ENCODE peak calls at places on chromosomes 12 and 14, in ten cellular contexts. G, D, W, X, B, Q, C, R, A and Z are unnamed samples.
A peak's percentile ranks its signal among the peaks of the same experiment; 100 is the strongest.

GRCh38 chr12:101969-102878 is 35.7 kb downstream of the IQSEC3 start:
- DNase-seq in G (no peak), D (peak; percentile 3), W (peak; percentile 15), X (no peak), B (no peak), Q (no peak), C (no peak), R (peak; percentile 64), A (no peak), Z (no peak)

GRCh38 chr12:120668091-120668796 is 18.7 kb upstream of the MLEC start:
- DNase-seq in G (no peak), D (no peak), W (no peak), X (no peak), B (no peak), Q (no peak), C (no peak), R (no peak), A (no peak), Z (no peak)

GRCh38 chr14:99891900-99892299 is 98.7 kb downstream of the EML1 start:
- DNase-seq in G (no peak), D (no peak), W (no peak), X (no peak), B (no peak), Q (no peak), C (no peak), R (no peak), A (no peak), Z (no peak)

GRCh38 chr14:80269338-80269935 is 58.1 kb upstream of the DIO2 start:
- DNase-seq in G (peak; percentile 16), D (peak; percentile 67), W (no peak), X (no peak), B (no peak), Q (no peak), C (no peak), R (no peak), A (no peak), Z (no peak)

GRCh38 chr12:67592228-67593011 is 56.1 kb upstream of the DYRK2 start:
- DNase-seq in G (peak; percentile 37), D (peak; percentile 61), W (no peak), X (no peak), B (no peak), Q (peak; percentile 53), C (peak; percentile 29), R (no peak), A (peak; percentile 37), Z (peak; percentile 15)

GRCh38 chr12:70739741-70740140 is 102.5 kb upstream of the PTPRB start:
- DNase-seq in G (no peak), D (no peak), W (no peak), X (no peak), B (no peak), Q (no peak), C (no peak), R (no peak), A (no peak), Z (no peak)

GRCh38 chr14:35779368-35779767 is 29.7 kb downstream of the RALGAPA1 start:
- DNase-seq in G (no peak), D (no peak), W (no peak), X (no peak), B (no peak), Q (no peak), C (no peak), R (no peak), A (no peak), Z (no peak)

GRCh38 chr14:37142835-37143499 is 29.4 kb downstream of the SLC25A21 start:
- DNase-seq in G (no peak), D (peak; percentile 72), W (no peak), X (no peak), B (no peak), Q (no peak), C (no peak), R (no peak), A (no peak), Z (peak; percentile 10)

GRCh38 chr14:95891742-95892141 is 15.1 kb downstream of the TUNAR start:
- DNase-seq in G (peak; percentile 24), D (peak; percentile 39), W (no peak), X (no peak), B (no peak), Q (no peak), C (no peak), R (no peak), A (no peak), Z (no peak)

GRCh38 chr12:129911437-129912049 is 7.7 kb upstream of the TMEM132D start:
- DNase-seq in G (no peak), D (peak; percentile 27), W (peak; percentile 18), X (no peak), B (no peak), Q (peak; percentile 85), C (peak; percentile 75), R (peak; percentile 65), A (no peak), Z (peak; percentile 39)

GRCh38 chr12:13197526-13198141 is 1.1 kb downstream of the EMP1 start:
- DNase-seq in G (no peak), D (peak; percentile 68), W (no peak), X (no peak), B (peak; percentile 85), Q (no peak), C (no peak), R (no peak), A (no peak), Z (no peak)

GRCh38 chr12:106985479-106985878 is 1.5 kb downstream of the MTERF2 start:
- DNase-seq in G (no peak), D (no peak), W (no peak), X (no peak), B (no peak), Q (no peak), C (no peak), R (no peak), A (no peak), Z (no peak)

GRCh38 chr12:82144505-82144904 is 213.7 kb downstream of the CCDC59 start:
- DNase-seq in G (no peak), D (no peak), W (no peak), X (no peak), B (no peak), Q (no peak), C (no peak), R (no peak), A (no peak), Z (no peak)

GRCh38 chr12:104669851-104670337 is 213.1 kb downstream of the CHST11 start:
- DNase-seq in G (no peak), D (peak; percentile 27), W (no peak), X (no peak), B (no peak), Q (no peak), C (peak; percentile 90), R (no peak), A (peak; percentile 18), Z (no peak)

GRCh38 chr12:16564675-16565074 is 41.3 kb downstream of the LMO3 start:
- DNase-seq in G (no peak), D (no peak), W (no peak), X (no peak), B (no peak), Q (no peak), C (no peak), R (no peak), A (no peak), Z (no peak)